ENCODE peak calls at places on chromosomes 4 and X, in ten cellular contexts. F is stomach; U is effector memory CD4-positive, alpha-beta T cell; C is tibial nerve; E is tibial artery; H is fibroblast of lung; T is upper lobe of right lung; B is neural progenitor cell; W is HCT116; A is prostate gland. G is an unnamed sample.
A peak's percentile ranks its signal among the peaks of the same experiment; 100 is the strongest.

GRCh38 chrX:68443155-68443868 is 10.0 kb upstream of the OPHN1 start:
- DNase-seq in F (no peak), U (no peak), C (no peak), E (no peak), H (no peak), T (no peak), B (no peak), W (no peak), A (no peak), G (no peak)

GRCh38 chrX:30888526-30889146 is 418 bp downstream of the TAB3 start:
- DNase-seq in F (no peak), U (peak; percentile 0), C (no peak), E (no peak), H (peak; percentile 5), T (no peak), B (no peak), W (no peak), A (no peak), G (peak; percentile 5)

GRCh38 chr4:25182941-25183340 is 22.7 kb upstream of the SEPSECS start:
- DNase-seq in F (no peak), U (no peak), C (no peak), E (no peak), H (no peak), T (no peak), B (no peak), W (no peak), A (no peak), G (no peak)

GRCh38 chrX:117985241-117985640 is 131.4 kb downstream of the KLHL13 start:
- DNase-seq in F (peak; percentile 30), U (no peak), C (no peak), E (no peak), H (peak; percentile 12), T (no peak), B (peak; percentile 40), W (no peak), A (no peak), G (no peak)

GRCh38 chrX:100747090-100747489 is 15.2 kb upstream of the SYTL4 start:
- DNase-seq in F (no peak), U (no peak), C (no peak), E (no peak), H (no peak), T (no peak), B (no peak), W (no peak), A (no peak), G (no peak)

GRCh38 chrX:38970845-38971244 is 169.6 kb downstream of the MID1IP1 start:
- DNase-seq in F (no peak), U (no peak), C (no peak), E (no peak), H (no peak), T (no peak), B (no peak), W (no peak), A (no peak), G (no peak)

GRCh38 chr4:5719329-5720055 is 8.5 kb downstream of the EVC start:
- DNase-seq in F (no peak), U (no peak), C (no peak), E (no peak), H (no peak), T (no peak), B (no peak), W (no peak), A (no peak), G (no peak)

GRCh38 chr4:8560265-8561047 is 19.7 kb upstream of the GPR78 start:
- DNase-seq in F (no peak), U (no peak), C (no peak), E (peak; percentile 51), H (no peak), T (peak; percentile 54), B (no peak), W (no peak), A (no peak), G (no peak)

GRCh38 chr4:142614621-142615323 is 231.3 kb downstream of the INPP4B start:
- DNase-seq in F (no peak), U (no peak), C (no peak), E (no peak), H (peak; percentile 31), T (no peak), B (no peak), W (no peak), A (no peak), G (no peak)

GRCh38 chr4:47686294-47686872 is 151.5 kb downstream of the CORIN start:
- DNase-seq in F (peak; percentile 35), U (peak; percentile 45), C (no peak), E (no peak), H (peak; percentile 55), T (peak; percentile 67), B (peak; percentile 58), W (peak; percentile 43), A (peak; percentile 26), G (peak; percentile 23)

GRCh38 chr4:71586087-71586763 is 197.7 kb downstream of the GC start:
- DNase-seq in F (no peak), U (no peak), C (no peak), E (no peak), H (no peak), T (no peak), B (no peak), W (no peak), A (no peak), G (no peak)

GRCh38 chr4:132395576-132395975 is 753.5 kb upstream of the PCDH10 start:
- DNase-seq in F (no peak), U (no peak), C (no peak), E (no peak), H (no peak), T (no peak), B (no peak), W (no peak), A (no peak), G (no peak)

GRCh38 chr4:144584428-144584827 is 61.5 kb upstream of the HHIP start:
- DNase-seq in F (no peak), U (no peak), C (no peak), E (no peak), H (no peak), T (no peak), B (no peak), W (no peak), A (no peak), G (no peak)

GRCh38 chr4:29805245-29805644 is 914.9 kb upstream of the PCDH7 start:
- DNase-seq in F (no peak), U (no peak), C (no peak), E (no peak), H (peak; percentile 16), T (no peak), B (peak; percentile 57), W (peak; percentile 13), A (no peak), G (peak; percentile 13)

GRCh38 chr4:52298444-52298843 is 247.3 kb downstream of the SPATA18 start:
- DNase-seq in F (no peak), U (no peak), C (no peak), E (no peak), H (no peak), T (no peak), B (no peak), W (no peak), A (no peak), G (no peak)

GRCh38 chr4:6829077-6829476 is 46.5 kb downstream of the KIAA0232 start:
- DNase-seq in F (no peak), U (no peak), C (no peak), E (no peak), H (no peak), T (no peak), B (no peak), W (no peak), A (no peak), G (no peak)
- H3K36me3 ChIP-seq in F (peaks cover 74% of the 10 kb centered on the region), U (peaks cover 32% of the 10 kb centered on the region), C (peaks cover 4% of the 10 kb centered on the region), E (peaks cover 42% of the 10 kb centered on the region), H (no peaks in the 10 kb centered on the region), T (peaks cover 61% of the 10 kb centered on the region), B (peaks cover 9% of the 10 kb centered on the region), W (peaks cover 22% of the 10 kb centered on the region), A (no peaks in the 10 kb centered on the region), G (peaks cover 86% of the 10 kb centered on the region)

GRCh38 chr4:38909015-38909414 is 41.4 kb downstream of the FAM114A1 start:
- DNase-seq in F (no peak), U (no peak), C (no peak), E (no peak), H (no peak), T (no peak), B (no peak), W (no peak), A (no peak), G (no peak)
- H3K36me3 ChIP-seq in F (peaks cover 98% of the 10 kb centered on the region), U (no peaks in the 10 kb centered on the region), C (no peaks in the 10 kb centered on the region), E (peaks cover 92% of the 10 kb centered on the region), H (peaks cover 41% of the 10 kb centered on the region), T (peaks cover 82% of the 10 kb centered on the region), B (no peaks in the 10 kb centered on the region), W (peaks cover 6% of the 10 kb centered on the region), A (no peaks in the 10 kb centered on the region), G (peaks cover 31% of the 10 kb centered on the region)

DNA sequence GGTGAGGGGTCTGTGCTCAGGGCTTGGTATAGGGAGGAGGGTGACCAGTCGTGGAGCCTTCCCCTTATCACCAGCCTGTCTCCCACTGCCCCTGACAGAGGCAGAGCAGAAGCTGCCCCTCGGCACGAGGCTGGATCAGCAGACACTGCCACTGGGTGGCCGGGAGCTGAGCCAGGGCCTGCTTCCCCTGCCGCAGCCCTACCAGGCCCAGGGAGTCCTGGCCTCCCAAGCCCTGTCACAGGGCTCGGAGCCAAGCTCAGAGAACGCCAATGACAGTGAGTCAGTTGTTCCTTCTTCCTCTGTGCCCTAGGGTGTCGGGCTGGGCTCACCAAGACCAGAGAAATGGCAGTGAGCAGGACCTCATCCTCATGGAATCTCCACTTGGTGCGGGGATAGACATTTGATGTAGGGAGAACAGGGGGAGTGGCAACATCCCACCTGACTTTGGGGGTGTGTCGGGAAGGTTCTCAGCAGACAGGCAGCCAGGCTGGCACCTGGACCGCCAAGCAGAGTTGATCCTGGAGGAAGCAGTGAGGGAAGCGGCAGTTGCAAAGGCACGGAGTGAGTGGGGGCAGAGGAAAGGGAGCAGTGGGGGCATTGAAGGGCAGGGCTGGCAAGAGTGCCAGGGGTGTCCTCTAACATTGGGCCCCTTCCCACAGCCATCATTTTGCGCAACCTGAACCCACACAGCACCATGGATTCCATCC is 14.3 kb upstream of the UBA1 start:
- DNase-seq in F (no peak), U (no peak), C (no peak), E (peak; percentile 80), H (no peak), T (no peak), B (no peak), W (no peak), A (no peak), G (no peak)
- H3K36me3 ChIP-seq in F (peaks cover 100% of the 10 kb centered on the region), U (peaks cover 71% of the 10 kb centered on the region), C (no peaks in the 10 kb centered on the region), E (peaks cover 82% of the 10 kb centered on the region), H (peaks cover 7% of the 10 kb centered on the region), T (peaks cover 37% of the 10 kb centered on the region), B (no peaks in the 10 kb centered on the region), W (no peaks in the 10 kb centered on the region), A (no peaks in the 10 kb centered on the region), G (peaks cover 88% of the 10 kb centered on the region)

DNA sequence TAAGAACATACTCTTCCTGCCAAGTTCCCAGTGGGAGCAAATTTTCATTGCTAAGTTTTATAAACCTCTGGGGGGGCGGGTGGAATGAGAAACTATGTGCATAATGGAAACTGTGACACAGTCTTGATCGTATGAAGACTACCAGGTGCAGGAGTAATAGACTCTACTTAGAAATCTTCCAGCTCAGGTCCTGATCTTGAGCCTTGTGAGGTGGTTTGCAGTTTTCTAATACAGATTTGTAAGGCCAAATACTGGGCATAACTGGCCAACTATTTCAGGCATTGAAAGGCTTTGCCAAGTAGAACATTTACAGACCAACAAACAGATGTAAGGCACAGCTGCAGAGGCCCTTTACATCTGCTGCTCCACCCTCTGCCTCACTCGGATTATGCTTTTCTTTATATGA is 89.7 kb upstream of the CBR4 start:
- DNase-seq in F (no peak), U (no peak), C (no peak), E (no peak), H (peak; percentile 73), T (no peak), B (no peak), W (no peak), A (no peak), G (no peak)
- H3K36me3 ChIP-seq in F (peaks cover 41% of the 10 kb centered on the region), U (no peaks in the 10 kb centered on the region), C (no peaks in the 10 kb centered on the region), E (peaks cover 5% of the 10 kb centered on the region), H (peaks cover 1% of the 10 kb centered on the region), T (peaks cover 27% of the 10 kb centered on the region), B (peaks cover 7% of the 10 kb centered on the region), W (peaks cover 45% of the 10 kb centered on the region), A (no peaks in the 10 kb centered on the region), G (peaks cover 19% of the 10 kb centered on the region)